ENCODE peak calls at places on chromosomes 11 and 22, in ten cellular contexts. Q, Y, V, L, B, H, E, T, M and C are unnamed samples.

GRCh38 chr11:95092549-95093324 is 3.1 kb downstream of the ENDOD1 start:
- DNase-seq in M (no peak), H (no peak), Q (no peak), Y (no peak), T (peak), B (no peak), L (peak), V (peak), E (peak), C (peak)

GRCh38 chr22:28822930-28823481 is 22.6 kb upstream of the XBP1 start:
- DNase-seq in V (no peak), Q (no peak), E (no peak), B (no peak), M (peak), T (no peak), L (no peak), Y (no peak), H (no peak), C (no peak)

GRCh38 chr11:34213366-34213765 is 107.9 kb downstream of the NAT10 start:
- DNase-seq in E (peak), T (no peak), V (peak), M (no peak), Y (no peak), Q (no peak), B (no peak), H (no peak), L (no peak), C (no peak)

GRCh38 chr11:69135420-69136363 is 20.0 kb upstream of the SMIM38 start:
- DNase-seq in Y (peak), L (no peak), E (no peak), Q (peak), M (peak), B (no peak), V (no peak), T (no peak), H (no peak), C (no peak)

GRCh38 chr22:40578171-40578570 is 58.3 kb downstream of the MRTFA start:
- DNase-seq in T (no peak), V (no peak), Q (no peak), E (no peak), M (no peak), L (no peak), Y (no peak), H (no peak), B (no peak), C (no peak)

GRCh38 chr22:43275545-43275981 is 67.6 kb downstream of the SCUBE1 start:
- DNase-seq in H (no peak), L (no peak), M (no peak), B (no peak), Q (no peak), V (no peak), Y (no peak), T (no peak), E (peak), C (peak)

GRCh38 chr22:35621446-35621845 is 4.3 kb upstream of the MB start:
- DNase-seq in H (no peak), V (no peak), B (no peak), L (no peak), M (no peak), Q (no peak), T (no peak), Y (no peak), E (no peak), C (no peak)

GRCh38 chr11:123479048-123479837 is 49.2 kb downstream of the GRAMD1B start:
- DNase-seq in E (no peak), B (no peak), Q (no peak), H (no peak), T (no peak), M (peak), V (no peak), L (no peak), Y (no peak), C (no peak)

GRCh38 chr11:11263238-11264030 is 89.6 kb downstream of the CSNK2A3 start:
- DNase-seq in H (no peak), Y (no peak), V (no peak), E (peak), B (no peak), L (no peak), Q (no peak), M (no peak), T (no peak), C (no peak)

GRCh38 chr11:71146846-71147245 is 105.5 kb downstream of the SHANK2 start:
- DNase-seq in E (no peak), Y (no peak), M (no peak), B (no peak), H (no peak), T (no peak), V (no peak), L (no peak), Q (peak), C (no peak)

GRCh38 chr11:19978668-19979518 is 181.4 kb downstream of the DBX1 start:
- DNase-seq in T (peak), L (no peak), Q (peak), M (peak), E (peak), Y (no peak), V (peak), B (no peak), H (no peak), C (peak)

GRCh38 chr22:30664798-30665197 is 2.9 kb downstream of the DUSP18 start:
- DNase-seq in M (no peak), Y (no peak), L (no peak), B (no peak), Q (no peak), E (no peak), V (no peak), T (no peak), H (no peak), C (no peak)

GRCh38 chr22:35312198-35313059 is 12.7 kb downstream of the TOM1 start:
- DNase-seq in H (no peak), M (peak), E (peak), B (no peak), Q (peak), Y (no peak), T (no peak), V (no peak), L (no peak), C (no peak)

GRCh38 chr22:31646186-31647019 is 15.6 kb downstream of the PISD start:
- DNase-seq in Q (no peak), T (no peak), M (peak), H (peak), B (no peak), Y (no peak), V (peak), E (peak), L (no peak), C (peak)

GRCh38 chr11:29306527-29306926 is 710.3 kb downstream of the KCNA4 start:
- DNase-seq in V (no peak), H (no peak), M (no peak), Y (no peak), Q (no peak), E (peak), L (no peak), T (no peak), B (no peak), C (peak)

GRCh38 chr11:12235945-12236743 is 125.8 kb downstream of the MICAL2 start:
- DNase-seq in Q (no peak), E (peak), H (peak), Y (no peak), L (no peak), B (peak), M (peak), T (peak), V (peak), C (peak)

GRCh38 chr11:79336740-79337517 is 103.9 kb downstream of the TENM4 start:
- DNase-seq in L (no peak), Y (no peak), Q (no peak), B (no peak), V (no peak), M (no peak), H (no peak), T (no peak), E (no peak), C (no peak)

GRCh38 chr11:128482512-128483191 is 104.7 kb downstream of the ETS1 start:
- DNase-seq in E (peak), M (no peak), H (no peak), V (no peak), L (no peak), Q (no peak), Y (no peak), T (peak), B (no peak), C (no peak)

GRCh38 chr11:132123449-132123848 is 753.0 kb downstream of the NTM start:
- DNase-seq in H (no peak), T (no peak), M (no peak), Y (no peak), V (no peak), Q (no peak), E (no peak), L (no peak), B (no peak), C (no peak)

GRCh38 chr11:115455606-115456005 is 48.6 kb downstream of the CADM1 start:
- DNase-seq in H (no peak), V (no peak), M (no peak), Q (no peak), E (no peak), L (no peak), Y (no peak), T (no peak), B (no peak), C (no peak)

GRCh38 chr22:24952837-24953293 is 349 bp downstream of the KIAA1671 start:
- DNase-seq in T (peak), V (peak), Y (peak), H (no peak), Q (peak), M (no peak), B (peak), E (peak), L (peak), C (no peak)

GRCh38 chr11:13837286-13837685 is 125.2 kb upstream of the SPON1 start:
- DNase-seq in L (no peak), E (peak), T (no peak), Y (no peak), B (no peak), V (no peak), Q (no peak), M (no peak), H (no peak), C (no peak)